ENCODE peak calls at places on chromosomes 11 and 22, in ten cellular contexts. R is sigmoid colon, N is IMR-90, W is colonic mucosa, F is A549, T is left lung, Z is lower lobe of right lung, G is GM23248, M is AG04450, K is WERI-Rb-1. H is an unnamed sample.

GRCh38 chr22:30607939-30608338 is 965 bp downstream of the TCN2 start:
- DNase-seq in M (no peak), N (no peak), W (no peak), G (peak; percentile 10), F (no peak), K (peak; percentile 19), Z (no peak), R (no peak), T (no peak), H (no peak)

GRCh38 chr11:40118780-40119179 is 1340.7 kb downstream of the LRRC4C start:
- DNase-seq in G (no peak), N (no peak), F (no peak), T (no peak), Z (no peak), R (no peak), K (no peak), W (no peak), M (no peak), H (no peak)

GRCh38 chr11:86508604-86509471 is 134.2 kb downstream of the CCDC81 start:
- DNase-seq in W (peak; percentile 30), N (peak; percentile 30), Z (no peak), R (no peak), T (no peak), K (no peak), G (peak; percentile 66), M (no peak), F (peak; percentile 39), H (no peak)

GRCh38 chr22:40053460-40053859 is 58.7 kb downstream of the FAM83F start:
- DNase-seq in F (no peak), T (no peak), G (no peak), N (no peak), K (no peak), W (no peak), M (no peak), R (no peak), Z (no peak), H (no peak)

GRCh38 chr22:18023509-18024275 is 669 bp downstream of the MICAL3 start:
- DNase-seq in W (peak; percentile 91), N (peak; percentile 85), T (peak; percentile 81), R (peak; percentile 93), G (peak; percentile 96), Z (no peak), M (peak; percentile 48), K (peak; percentile 82), F (peak; percentile 76), H (no peak)

GRCh38 chr11:76770642-76771445 is 12.3 kb upstream of the TSKU start:
- DNase-seq in W (peak; percentile 63), G (peak; percentile 95), Z (no peak), R (peak; percentile 90), T (no peak), N (peak; percentile 99), K (no peak), M (peak; percentile 97), F (peak; percentile 85), H (no peak)

GRCh38 chr22:24996420-24996952 is 44.0 kb downstream of the KIAA1671 start:
- DNase-seq in K (peak; percentile 97), N (no peak), F (peak; percentile 27), T (no peak), R (no peak), G (peak; percentile 42), Z (no peak), W (peak; percentile 68), M (no peak), H (no peak)

GRCh38 chr11:2737876-2738275 is 38.1 kb upstream of the KCNQ1OT1 start:
- DNase-seq in R (no peak), N (no peak), K (no peak), Z (no peak), W (peak; percentile 76), G (peak; percentile 23), T (no peak), M (no peak), F (no peak), H (no peak)

GRCh38 chr11:114257621-114258558 is 38.3 kb upstream of the NNMT start:
- DNase-seq in Z (peak; percentile 68), K (peak; percentile 79), F (no peak), G (peak; percentile 30), N (no peak), W (no peak), M (no peak), T (no peak), R (peak; percentile 92), H (no peak)

GRCh38 chr22:31155425-31155824 is 4.6 kb upstream of the RNF185 start:
- DNase-seq in N (peak; percentile 80), Z (no peak), G (peak; percentile 60), W (no peak), R (no peak), K (no peak), T (no peak), F (no peak), M (peak; percentile 21), H (no peak)

GRCh38 chr11:2533642-2534115 is 88.9 kb downstream of the KCNQ1 start:
- DNase-seq in M (peak; percentile 86), W (peak; percentile 60), N (peak; percentile 91), Z (peak; percentile 84), F (no peak), G (peak; percentile 92), T (peak; percentile 89), R (peak; percentile 86), K (peak; percentile 37), H (no peak)

GRCh38 chr22:23175817-23176644 is 4.3 kb upstream of the BCR start:
- DNase-seq in T (no peak), K (peak; percentile 58), F (no peak), R (no peak), G (no peak), N (no peak), Z (no peak), W (no peak), M (no peak), H (no peak)

GRCh38 chr11:45041556-45041955 is 90.9 kb upstream of the TP53I11 start:
- DNase-seq in R (no peak), M (no peak), N (no peak), W (no peak), K (no peak), Z (no peak), T (no peak), F (no peak), G (no peak), H (no peak)

DNA sequence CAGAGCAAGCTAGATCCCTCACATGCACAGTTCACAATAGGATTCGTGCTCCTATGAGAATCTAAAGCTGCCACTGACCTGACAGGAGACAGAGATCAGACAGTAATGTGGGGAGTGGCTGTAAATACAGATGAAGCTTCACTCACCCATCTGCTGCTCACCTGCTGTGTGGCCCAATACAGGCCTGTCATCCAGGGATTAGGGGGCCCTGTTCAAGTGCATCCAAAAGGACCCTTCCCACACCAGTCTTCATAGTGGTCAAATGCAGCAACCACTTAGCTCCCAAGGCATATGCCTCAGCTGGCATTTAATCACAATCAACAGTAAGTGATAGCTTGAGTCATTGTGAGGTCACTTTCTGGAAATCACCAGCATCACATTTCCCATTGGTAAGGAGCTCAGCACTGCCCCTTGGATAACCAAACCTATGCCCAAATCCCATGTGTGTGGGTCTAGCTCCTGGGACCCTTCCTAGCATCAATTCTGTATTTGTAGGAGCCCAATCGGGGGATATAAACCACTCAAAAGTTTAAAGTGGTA is 65.6 kb downstream of the OR4C45 start:
- DNase-seq in W (no peak), F (no peak), R (no peak), G (no peak), K (peak; percentile 83), Z (no peak), N (no peak), T (no peak), M (no peak), H (no peak)
- H3K9me3 ChIP-seq in W (no peaks in the 10 kb centered on the region), F (no peaks in the 10 kb centered on the region), R (no peaks in the 10 kb centered on the region), G (no peaks in the 10 kb centered on the region), K (no peaks in the 10 kb centered on the region), Z (no peaks in the 10 kb centered on the region), N (peaks cover 14% of the 10 kb centered on the region), T (no peaks in the 10 kb centered on the region), M (peaks cover 37% of the 10 kb centered on the region), H (no peaks in the 10 kb centered on the region)

GRCh38 chr11:11735586-11735985 is 106.2 kb upstream of the USP47 start:
- DNase-seq in R (no peak), K (no peak), T (no peak), G (no peak), Z (no peak), F (no peak), M (no peak), N (no peak), W (no peak), H (peak; percentile 22)
- H3K9me3 ChIP-seq in R (no peaks in the 10 kb centered on the region), K (no peaks in the 10 kb centered on the region), T (no peaks in the 10 kb centered on the region), G (no peaks in the 10 kb centered on the region), Z (no peaks in the 10 kb centered on the region), F (no peaks in the 10 kb centered on the region), M (no peaks in the 10 kb centered on the region), N (no peaks in the 10 kb centered on the region), W (no peaks in the 10 kb centered on the region), H (no peaks in the 10 kb centered on the region)

DNA sequence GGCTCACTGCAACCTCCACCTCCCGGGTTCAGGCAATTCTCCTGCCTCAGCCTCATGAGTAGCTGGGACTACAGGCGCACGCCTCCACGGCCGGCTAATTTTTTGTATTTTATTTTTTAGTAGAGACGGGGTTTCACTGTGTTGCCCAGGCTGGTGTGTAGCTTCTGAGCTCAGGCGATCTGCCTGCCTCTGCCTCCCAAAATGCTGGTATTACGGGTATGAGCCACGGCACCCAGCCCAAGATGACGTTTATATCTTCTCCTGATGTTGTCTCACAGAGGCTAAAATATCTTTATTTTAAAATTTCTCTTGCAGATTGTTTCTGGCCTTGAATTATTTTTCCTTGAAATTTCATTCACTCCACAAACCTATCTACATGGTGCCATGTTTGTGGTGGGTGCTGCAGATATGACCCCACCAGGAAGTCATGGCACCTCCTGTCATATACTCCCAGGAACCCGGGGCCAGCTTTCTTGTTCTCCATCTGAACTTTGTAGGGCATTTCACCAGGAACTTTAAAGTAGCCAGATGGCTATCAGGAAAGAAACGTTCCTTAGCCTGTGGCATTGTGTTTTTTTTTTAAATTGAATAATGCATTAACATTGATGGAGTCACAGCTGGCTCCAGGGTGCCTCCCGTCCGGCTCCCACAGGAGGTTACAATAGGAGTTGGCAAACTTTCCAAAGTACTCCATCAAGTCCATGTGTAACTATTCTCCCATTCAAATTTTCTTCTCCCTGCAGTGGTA is 42.0 kb upstream of the LIPT2 start:
- DNase-seq in W (no peak), R (no peak), F (no peak), K (no peak), Z (no peak), G (no peak), T (no peak), N (no peak), M (no peak), H (no peak)
- H3K9me3 ChIP-seq in W (no peaks in the 10 kb centered on the region), R (no peaks in the 10 kb centered on the region), F (no peaks in the 10 kb centered on the region), K (peaks cover 3% of the 10 kb centered on the region), Z (no peaks in the 10 kb centered on the region), G (no peaks in the 10 kb centered on the region), T (no peaks in the 10 kb centered on the region), N (peaks cover 3% of the 10 kb centered on the region), M (no peaks in the 10 kb centered on the region), H (no peaks in the 10 kb centered on the region)

DNA sequence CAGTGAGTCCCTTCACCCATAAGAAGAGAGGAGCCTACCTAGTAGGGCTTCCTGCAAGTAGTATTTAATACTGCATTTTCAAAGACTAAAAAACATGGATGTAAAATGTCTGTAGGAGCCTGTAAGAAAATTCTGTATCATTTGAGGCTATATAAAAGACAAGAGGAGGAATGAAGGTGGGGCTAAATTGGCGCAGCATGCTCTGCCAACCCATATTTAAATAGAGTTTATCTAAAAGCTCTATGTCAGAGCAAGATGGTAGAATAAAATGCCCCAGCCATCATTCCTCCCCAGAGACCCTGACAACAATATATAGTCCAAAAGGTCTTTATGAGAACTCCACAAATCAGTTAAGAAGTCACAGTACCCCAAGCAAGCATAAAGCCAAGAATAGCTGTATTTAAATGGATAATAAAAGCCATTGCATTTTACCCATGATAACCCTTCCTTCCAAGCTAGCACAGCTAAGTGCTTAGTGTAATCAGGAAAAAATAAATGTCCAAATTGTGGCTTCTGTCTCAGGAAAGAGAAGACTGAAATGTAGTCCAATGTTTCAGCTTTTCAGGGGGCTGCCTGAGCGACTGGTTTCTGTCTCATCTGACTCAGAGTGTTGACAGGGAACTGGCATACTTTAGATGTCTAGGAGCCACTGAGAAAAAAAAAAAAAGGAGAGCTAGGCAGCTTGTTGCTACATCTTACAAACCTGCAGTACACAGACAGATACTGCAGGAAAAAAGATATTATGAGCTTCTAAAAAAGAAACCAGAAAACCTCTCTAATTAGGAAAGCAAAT is 258.6 kb downstream of the METTL15 start:
- DNase-seq in N (peak; percentile 75), W (no peak), K (no peak), R (no peak), M (peak; percentile 15), F (no peak), Z (no peak), T (no peak), G (no peak), H (no peak)
- H3K9me3 ChIP-seq in N (no peaks in the 10 kb centered on the region), W (no peaks in the 10 kb centered on the region), K (no peaks in the 10 kb centered on the region), R (no peaks in the 10 kb centered on the region), M (no peaks in the 10 kb centered on the region), F (peaks cover 27% of the 10 kb centered on the region), Z (peaks cover 22% of the 10 kb centered on the region), T (no peaks in the 10 kb centered on the region), G (peaks cover 2% of the 10 kb centered on the region), H (no peaks in the 10 kb centered on the region)